ENCODE peak calls at places on chromosomes 5 and 9, in five cellular contexts. P is kidney epithelial cell, I is B cell, S is RWPE1, H is mucosa of descending colon. F is an unnamed sample.

GRCh38 chr5:122493776-122494518 is 181.9 kb downstream of the SNCAIP start:
- DNase-seq in P (no peak), I (no peak), S (no peak), H (no peak), F (no peak)

GRCh38 chr5:3119435-3119834 is 368.0 kb upstream of the IRX2 start:
- DNase-seq in P (no peak), I (no peak), S (no peak), H (no peak), F (no peak)

GRCh38 chr5:21802869-21803490 is 1050.2 kb downstream of the CDH12 start:
- DNase-seq in P (no peak), I (no peak), S (peak), H (no peak), F (no peak)

GRCh38 chr5:139012170-139012569 is 137.0 kb upstream of the LRRTM2 start:
- DNase-seq in P (no peak), I (no peak), S (no peak), H (no peak), F (no peak)

GRCh38 chr5:137393196-137393993 is 105.7 kb downstream of the SPOCK1 start:
- DNase-seq in P (no peak), I (no peak), S (peak), H (no peak), F (no peak)

GRCh38 chr9:119961774-119962408 is 592.7 kb upstream of the BRINP1 start:
- DNase-seq in P (no peak), I (no peak), S (peak), H (peak), F (no peak)

GRCh38 chr9:97419315-97419867 is 7.5 kb downstream of the TDRD7 start:
- DNase-seq in P (peak), I (no peak), S (peak), H (peak), F (no peak)

GRCh38 chr5:98651715-98652114 is 121.7 kb upstream of the RGMB start:
- DNase-seq in P (no peak), I (no peak), S (no peak), H (no peak), F (no peak)

GRCh38 chr9:122580360-122580759 is 2.8 kb downstream of the OR1L8 start:
- DNase-seq in P (peak), I (no peak), S (peak), H (no peak), F (no peak)

GRCh38 chr9:117919594-117919993 is 215.4 kb downstream of the TLR4 start:
- DNase-seq in P (no peak), I (no peak), S (no peak), H (no peak), F (no peak)

GRCh38 chr9:135671591-135672041 is 8.5 kb downstream of the LCN9 start:
- DNase-seq in P (no peak), I (no peak), S (no peak), H (no peak), F (no peak)

GRCh38 chr9:128094166-128094949 is 26.3 kb downstream of the SLC25A25 start:
- DNase-seq in P (peak), I (peak), S (peak), H (peak), F (peak)

GRCh38 chr9:22037954-22038690 is 29.0 kb upstream of the CDKN2B start:
- DNase-seq in P (no peak), I (no peak), S (peak), H (no peak), F (no peak)

GRCh38 chr9:113220467-113221002 is 542 bp downstream of the FKBP15 start:
- DNase-seq in P (no peak), I (no peak), S (peak), H (no peak), F (no peak)

GRCh38 chr5:129367883-129368282 is 92.2 kb upstream of the ADAMTS19 start:
- DNase-seq in P (no peak), I (no peak), S (no peak), H (no peak), F (no peak)

GRCh38 chr5:9851458-9851857 is 221.3 kb upstream of the TAS2R1 start:
- DNase-seq in P (no peak), I (no peak), S (peak), H (no peak), F (peak)

GRCh38 chr5:81202652-81203051 is 30.5 kb upstream of the CKMT2 start:
- DNase-seq in P (no peak), I (no peak), S (no peak), H (no peak), F (no peak)

DNA sequence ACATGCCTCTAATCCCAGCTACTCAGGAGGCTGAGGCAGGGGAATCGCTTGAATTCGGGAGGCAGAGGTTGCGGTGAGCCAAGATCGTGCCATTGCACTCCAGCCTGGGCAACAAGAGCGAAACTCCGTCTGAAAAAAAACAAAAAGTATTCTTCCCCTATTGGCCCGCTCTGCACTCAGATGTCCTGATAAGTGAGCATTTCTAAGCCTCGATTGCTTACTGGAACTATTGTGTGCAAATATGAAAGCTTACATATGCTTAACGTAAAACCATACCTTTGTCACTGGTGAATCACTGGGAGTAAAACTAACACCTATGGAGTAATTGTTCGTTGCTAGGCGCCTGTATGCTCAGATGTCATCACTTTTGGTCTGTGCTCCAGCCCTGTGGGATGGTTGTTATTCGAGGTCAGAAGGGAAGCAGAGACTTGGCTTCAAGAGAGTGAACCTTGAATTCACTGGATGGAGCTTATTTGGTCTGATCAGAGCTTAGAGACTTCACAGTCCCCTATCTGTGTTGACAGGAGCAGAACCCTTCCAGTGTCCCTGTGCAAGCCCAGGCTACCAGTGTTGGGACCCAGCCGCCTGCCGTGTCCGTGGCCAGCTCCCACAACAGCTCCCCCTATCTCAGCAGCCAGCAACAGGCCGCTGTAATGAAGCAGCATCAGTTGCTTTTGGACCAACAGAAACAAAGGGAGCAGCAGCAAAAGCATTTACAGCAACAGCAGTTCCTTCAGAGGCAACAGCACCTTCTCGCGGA is 25.3 kb upstream of the LTC4S start:
- DNase-seq in P (no peak), I (no peak), S (no peak), H (no peak), F (no peak)
- TF ChIP-seq CTCF in P (no peak), I (no peak), S (no peak), H (no peak), F (peak)

DNA sequence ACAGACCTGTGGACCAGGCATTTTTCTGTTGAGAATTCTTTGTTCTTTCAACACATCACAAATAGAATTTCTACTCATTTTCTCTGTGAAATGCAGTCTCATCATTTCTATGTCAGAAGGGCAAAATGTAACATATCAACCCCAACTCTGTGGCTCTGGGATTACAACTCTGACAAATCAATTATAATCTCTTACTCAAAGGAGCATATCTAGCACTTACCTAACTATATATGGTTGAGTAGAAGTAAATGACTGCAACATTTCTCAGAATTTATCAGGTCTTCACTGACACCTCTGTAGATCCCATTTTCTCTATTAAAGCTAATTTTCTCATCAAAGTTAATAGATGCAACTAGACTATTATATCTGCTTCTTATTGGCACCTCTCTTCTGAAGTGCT is 64.8 kb downstream of the GABRG2 start:
- DNase-seq in P (no peak), I (no peak), S (no peak), H (no peak), F (no peak)
- TF ChIP-seq CTCF in P (no peak), I (no peak), S (no peak), H (no peak), F (no peak)

GRCh38 chr5:178312900-178313299 is 80.3 kb upstream of the PHYKPL start:
- DNase-seq in P (no peak), I (no peak), S (no peak), H (peak), F (no peak)

GRCh38 chr5:178314066-178314660 is 81.6 kb upstream of the PHYKPL start:
- DNase-seq in P (no peak), I (no peak), S (no peak), H (no peak), F (no peak)

GRCh38 chr5:178314961-178315820 is 82.6 kb upstream of the PHYKPL start:
- DNase-seq in P (no peak), I (no peak), S (no peak), H (no peak), F (no peak)

GRCh38 chr5:178310130-178310865 is 77.7 kb upstream of the PHYKPL start:
- DNase-seq in P (no peak), I (no peak), S (no peak), H (no peak), F (no peak)

GRCh38 chr5:178313316-178313715 is 80.7 kb upstream of the PHYKPL start:
- DNase-seq in P (no peak), I (no peak), S (no peak), H (no peak), F (no peak)
- TF ChIP-seq CTCF in P (no peak), I (no peak), S (no peak), H (no peak), F (no peak)

DNA sequence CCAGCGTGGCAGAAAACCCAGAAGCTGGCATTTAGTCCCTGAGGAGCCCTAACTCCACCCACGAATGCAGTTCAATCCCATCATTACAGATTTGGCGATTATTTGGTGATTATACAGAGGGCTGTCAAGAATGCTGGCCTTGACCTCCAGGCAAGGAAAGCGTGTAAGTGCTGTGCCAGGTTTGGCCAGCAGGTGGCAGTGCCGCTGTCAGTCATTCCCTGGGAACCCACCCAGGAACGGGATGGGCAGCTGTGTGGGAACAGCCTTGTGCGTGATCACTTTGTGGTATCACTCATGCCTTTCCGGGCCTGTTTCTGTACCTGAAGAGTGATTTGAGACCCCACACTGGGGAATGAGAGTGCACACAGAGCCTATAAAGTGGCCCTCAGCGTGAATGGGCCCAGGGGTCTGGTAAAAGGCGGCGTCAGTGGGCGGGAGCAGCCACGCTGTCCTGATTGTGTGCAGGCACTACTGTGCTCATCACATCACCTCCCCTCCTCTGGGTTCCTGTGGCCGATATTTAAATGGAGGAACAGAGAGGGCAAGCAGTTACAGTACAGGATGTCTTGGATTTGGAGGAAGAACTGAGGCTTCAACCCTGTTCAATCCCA is 215.6 kb downstream of the ROR2 start:
- DNase-seq in P (no peak), I (peak), S (peak), H (peak), F (peak)
- TF ChIP-seq CTCF in P (peak), I (peak), S (peak), H (peak), F (peak)

GRCh38 chr5:120535900-120536299 is 71.8 kb downstream of the PRR16 start:
- DNase-seq in P (no peak), I (no peak), S (no peak), H (no peak), F (no peak)

GRCh38 chr5:120533581-120533980 is 69.5 kb downstream of the PRR16 start:
- DNase-seq in P (no peak), I (no peak), S (no peak), H (no peak), F (no peak)

GRCh38 chr5:120529386-120529785 is 65.3 kb downstream of the PRR16 start:
- DNase-seq in P (no peak), I (no peak), S (no peak), H (no peak), F (no peak)

GRCh38 chr5:120531215-120531614 is 67.1 kb downstream of the PRR16 start:
- DNase-seq in P (no peak), I (no peak), S (no peak), H (no peak), F (no peak)

DNA sequence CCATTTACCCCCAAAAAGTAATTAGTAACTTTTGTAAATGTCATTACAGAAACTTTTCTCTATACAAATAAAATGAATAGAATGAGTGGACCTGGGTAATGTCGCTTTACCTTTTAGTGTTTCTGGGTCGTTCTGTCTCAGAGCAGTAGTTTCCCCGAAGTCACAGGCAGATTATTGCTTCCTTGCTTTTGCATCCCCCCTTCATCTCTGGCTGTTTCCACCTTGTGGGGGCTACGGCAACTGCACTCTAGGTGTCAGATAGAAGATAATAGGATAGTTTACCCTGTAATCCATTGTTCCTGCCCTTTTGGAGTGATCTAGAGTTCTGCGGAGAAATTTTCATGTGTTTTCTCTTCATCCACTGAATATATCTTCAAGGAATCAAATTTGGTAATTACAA is 68.7 kb downstream of the PRR16 start:
- DNase-seq in P (no peak), I (no peak), S (no peak), H (no peak), F (no peak)
- TF ChIP-seq CTCF in P (peak), I (no peak), S (no peak), H (no peak), F (no peak)

F was measured in tibial nerve.